ENCODE peak calls at places on chromosomes 5 and 9, in seven cellular contexts. One of them, this sample, is unnamed.
A peak's percentile ranks its signal among the peaks of the same experiment; 100 is the strongest.

GRCh38 chr9:107425110-107426025 is 64.2 kb downstream of the KLF4 start:
- DNase-seq in AG10803: peak; percentile 67
- DNase-seq in foreskin fibroblast: peak; percentile 78
- DNase-seq in osteoblast: peak; percentile 92
- DNase-seq in lung: peak; percentile 87
- DNase-seq in neural crest cell: peak; percentile 78
- DNase-seq in nephron progenitor cell: peak; percentile 81
- DNase-seq in this sample: peak; percentile 50

GRCh38 chr5:159965031-159965837 is 43.7 kb upstream of the TTC1 start:
- DNase-seq in lung: peak; percentile 47
- DNase-seq in osteoblast: peak; percentile 91
- DNase-seq in AG10803: peak; percentile 66
- DNase-seq in nephron progenitor cell: peak; percentile 78
- DNase-seq in neural crest cell: peak; percentile 57
- DNase-seq in foreskin fibroblast: peak; percentile 87
- DNase-seq in this sample: peak; percentile 33

GRCh38 chr5:54909911-54910870 is 75.2 kb downstream of the ESM1 start:
- DNase-seq in foreskin fibroblast: peak; percentile 82
- DNase-seq in AG10803: peak; percentile 25
- DNase-seq in neural crest cell: no peak
- DNase-seq in osteoblast: peak; percentile 85
- DNase-seq in nephron progenitor cell: no peak
- DNase-seq in lung: no peak
- DNase-seq in this sample: no peak

GRCh38 chr5:74316064-74316586 is 324.4 kb downstream of the ENC1 start:
- DNase-seq in lung: peak; percentile 36
- DNase-seq in AG10803: peak; percentile 96
- DNase-seq in nephron progenitor cell: peak; percentile 17
- DNase-seq in foreskin fibroblast: peak; percentile 96
- DNase-seq in neural crest cell: no peak
- DNase-seq in osteoblast: peak; percentile 88
- DNase-seq in this sample: no peak

GRCh38 chr5:389197-389821 is 53.7 kb upstream of the EXOC3 start:
- DNase-seq in nephron progenitor cell: no peak
- DNase-seq in osteoblast: peak; percentile 83
- DNase-seq in neural crest cell: no peak
- DNase-seq in AG10803: no peak
- DNase-seq in lung: peak; percentile 20
- DNase-seq in foreskin fibroblast: no peak
- DNase-seq in this sample: no peak

GRCh38 chr9:33166263-33167083 is 663 bp downstream of the B4GALT1 start:
- DNase-seq in lung: peak; percentile 48
- DNase-seq in AG10803: no peak
- DNase-seq in neural crest cell: peak; percentile 38
- DNase-seq in nephron progenitor cell: peak; percentile 64
- DNase-seq in osteoblast: peak; percentile 85
- DNase-seq in foreskin fibroblast: peak; percentile 71
- DNase-seq in this sample: no peak

GRCh38 chr5:111132731-111133435 is 40.7 kb downstream of the WDR36 start:
- DNase-seq in lung: no peak
- DNase-seq in nephron progenitor cell: no peak
- DNase-seq in foreskin fibroblast: no peak
- DNase-seq in neural crest cell: no peak
- DNase-seq in AG10803: no peak
- DNase-seq in osteoblast: no peak
- DNase-seq in this sample: no peak

GRCh38 chr9:6715755-6716643 is 41.8 kb upstream of the KDM4C start:
- DNase-seq in osteoblast: peak; percentile 87
- DNase-seq in AG10803: peak; percentile 7
- DNase-seq in foreskin fibroblast: peak; percentile 49
- DNase-seq in lung: peak; percentile 62
- DNase-seq in nephron progenitor cell: no peak
- DNase-seq in neural crest cell: no peak
- DNase-seq in this sample: peak; percentile 56

GRCh38 chr9:98610196-98610595 is 98.5 kb downstream of the GABBR2 start:
- DNase-seq in nephron progenitor cell: no peak
- DNase-seq in osteoblast: peak; percentile 56
- DNase-seq in lung: no peak
- DNase-seq in foreskin fibroblast: no peak
- DNase-seq in AG10803: peak; percentile 18
- DNase-seq in neural crest cell: no peak
- DNase-seq in this sample: no peak

GRCh38 chr5:157549283-157549629 is 26.3 kb downstream of the ADAM19 start:
- DNase-seq in lung: no peak
- DNase-seq in foreskin fibroblast: no peak
- DNase-seq in neural crest cell: no peak
- DNase-seq in AG10803: peak; percentile 61
- DNase-seq in nephron progenitor cell: no peak
- DNase-seq in osteoblast: no peak
- DNase-seq in this sample: no peak

GRCh38 chr9:130276121-130276520 is 10.6 kb downstream of the HMCN2 start:
- DNase-seq in nephron progenitor cell: no peak
- DNase-seq in AG10803: peak; percentile 67
- DNase-seq in neural crest cell: no peak
- DNase-seq in foreskin fibroblast: peak; percentile 28
- DNase-seq in osteoblast: peak; percentile 91
- DNase-seq in lung: no peak
- DNase-seq in this sample: no peak

GRCh38 chr5:115561176-115561575 is 16.6 kb upstream of the FEM1C start:
- DNase-seq in neural crest cell: no peak
- DNase-seq in nephron progenitor cell: no peak
- DNase-seq in AG10803: no peak
- DNase-seq in foreskin fibroblast: no peak
- DNase-seq in lung: no peak
- DNase-seq in osteoblast: no peak
- DNase-seq in this sample: no peak

GRCh38 chr9:13569706-13570423 is 290.4 kb upstream of the MPDZ start:
- DNase-seq in lung: no peak
- DNase-seq in foreskin fibroblast: peak; percentile 32
- DNase-seq in osteoblast: peak; percentile 35
- DNase-seq in AG10803: peak; percentile 3
- DNase-seq in neural crest cell: no peak
- DNase-seq in nephron progenitor cell: no peak
- DNase-seq in this sample: no peak

GRCh38 chr9:13358128-13358527 is 78.6 kb upstream of the MPDZ start:
- DNase-seq in foreskin fibroblast: peak; percentile 84
- DNase-seq in nephron progenitor cell: no peak
- DNase-seq in AG10803: peak; percentile 88
- DNase-seq in lung: no peak
- DNase-seq in neural crest cell: no peak
- DNase-seq in osteoblast: no peak
- DNase-seq in this sample: no peak

GRCh38 chr5:51214736-51215135 is 168.5 kb upstream of the ISL1 start:
- DNase-seq in AG10803: no peak
- DNase-seq in neural crest cell: no peak
- DNase-seq in foreskin fibroblast: no peak
- DNase-seq in osteoblast: no peak
- DNase-seq in lung: no peak
- DNase-seq in nephron progenitor cell: no peak
- DNase-seq in this sample: no peak

GRCh38 chr9:107983191-107983603 is 493.6 kb upstream of the KLF4 start:
- DNase-seq in osteoblast: peak; percentile 79
- DNase-seq in lung: no peak
- DNase-seq in nephron progenitor cell: no peak
- DNase-seq in foreskin fibroblast: peak; percentile 86
- DNase-seq in AG10803: peak; percentile 73
- DNase-seq in neural crest cell: no peak
- DNase-seq in this sample: no peak

GRCh38 chr5:17039170-17039569 is 103.1 kb upstream of the MYO10 start:
- DNase-seq in lung: no peak
- DNase-seq in AG10803: no peak
- DNase-seq in foreskin fibroblast: no peak
- DNase-seq in neural crest cell: no peak
- DNase-seq in osteoblast: no peak
- DNase-seq in nephron progenitor cell: no peak
- DNase-seq in this sample: no peak

GRCh38 chr5:113090336-113091106 is 113.9 kb downstream of the DCP2 start:
- DNase-seq in AG10803: no peak
- DNase-seq in osteoblast: no peak
- DNase-seq in foreskin fibroblast: peak; percentile 29
- DNase-seq in neural crest cell: no peak
- DNase-seq in nephron progenitor cell: no peak
- DNase-seq in lung: no peak
- DNase-seq in this sample: no peak

GRCh38 chr5:139747583-139748504 is 47.8 kb upstream of the PSD2 start:
- DNase-seq in lung: no peak
- DNase-seq in osteoblast: peak; percentile 92
- DNase-seq in neural crest cell: peak; percentile 44
- DNase-seq in AG10803: peak; percentile 45
- DNase-seq in nephron progenitor cell: peak; percentile 74
- DNase-seq in foreskin fibroblast: peak; percentile 75
- DNase-seq in this sample: no peak

GRCh38 chr5:139178948-139179347 is 19.2 kb downstream of the SIL1 start:
- DNase-seq in lung: peak; percentile 52
- DNase-seq in nephron progenitor cell: no peak
- DNase-seq in AG10803: no peak
- DNase-seq in foreskin fibroblast: peak; percentile 34
- DNase-seq in osteoblast: no peak
- DNase-seq in neural crest cell: no peak
- DNase-seq in this sample: no peak

GRCh38 chr5:52987711-52988329 is 1.3 kb upstream of the ITGA2 start:
- DNase-seq in lung: peak; percentile 39
- DNase-seq in AG10803: no peak
- DNase-seq in neural crest cell: no peak
- DNase-seq in osteoblast: peak; percentile 81
- DNase-seq in nephron progenitor cell: no peak
- DNase-seq in foreskin fibroblast: peak; percentile 49
- DNase-seq in this sample: peak; percentile 93

GRCh38 chr5:14807471-14807870 is 64.1 kb downstream of the ANKH start:
- DNase-seq in foreskin fibroblast: peak; percentile 35
- DNase-seq in lung: no peak
- DNase-seq in AG10803: no peak
- DNase-seq in nephron progenitor cell: no peak
- DNase-seq in osteoblast: no peak
- DNase-seq in neural crest cell: no peak
- DNase-seq in this sample: no peak

GRCh38 chr9:82675605-82676004 is 387.3 kb downstream of the RASEF start:
- DNase-seq in lung: no peak
- DNase-seq in nephron progenitor cell: no peak
- DNase-seq in AG10803: no peak
- DNase-seq in foreskin fibroblast: no peak
- DNase-seq in neural crest cell: no peak
- DNase-seq in osteoblast: no peak
- DNase-seq in this sample: no peak

GRCh38 chr5:94508421-94509148 is 109.8 kb downstream of the KIAA0825 start:
- DNase-seq in nephron progenitor cell: no peak
- DNase-seq in neural crest cell: no peak
- DNase-seq in osteoblast: no peak
- DNase-seq in foreskin fibroblast: peak; percentile 39
- DNase-seq in lung: no peak
- DNase-seq in AG10803: peak; percentile 11
- DNase-seq in this sample: no peak

GRCh38 chr5:108260858-108261170 is 121.1 kb downstream of the FBXL17 start:
- DNase-seq in neural crest cell: no peak
- DNase-seq in lung: no peak
- DNase-seq in nephron progenitor cell: no peak
- DNase-seq in foreskin fibroblast: no peak
- DNase-seq in AG10803: no peak
- DNase-seq in osteoblast: no peak
- DNase-seq in this sample: no peak
- TF ChIP-seq CTCF in neural crest cell: peak; percentile 8
- TF ChIP-seq CTCF in lung: no peak
- TF ChIP-seq CTCF in nephron progenitor cell: no peak
- TF ChIP-seq CTCF in foreskin fibroblast: no peak
- TF ChIP-seq CTCF in AG10803: no peak
- TF ChIP-seq CTCF in osteoblast: no peak
- TF ChIP-seq CTCF in this sample: no peak

GRCh38 chr9:86443992-86444391 is 89.8 kb upstream of the TUT7 start:
- DNase-seq in AG10803: no peak
- DNase-seq in lung: no peak
- DNase-seq in neural crest cell: no peak
- DNase-seq in foreskin fibroblast: no peak
- DNase-seq in osteoblast: no peak
- DNase-seq in nephron progenitor cell: no peak
- DNase-seq in this sample: no peak
- TF ChIP-seq CTCF in AG10803: no peak
- TF ChIP-seq CTCF in lung: no peak
- TF ChIP-seq CTCF in neural crest cell: no peak
- TF ChIP-seq CTCF in foreskin fibroblast: no peak
- TF ChIP-seq CTCF in osteoblast: no peak
- TF ChIP-seq CTCF in nephron progenitor cell: no peak
- TF ChIP-seq CTCF in this sample: no peak

DNA sequence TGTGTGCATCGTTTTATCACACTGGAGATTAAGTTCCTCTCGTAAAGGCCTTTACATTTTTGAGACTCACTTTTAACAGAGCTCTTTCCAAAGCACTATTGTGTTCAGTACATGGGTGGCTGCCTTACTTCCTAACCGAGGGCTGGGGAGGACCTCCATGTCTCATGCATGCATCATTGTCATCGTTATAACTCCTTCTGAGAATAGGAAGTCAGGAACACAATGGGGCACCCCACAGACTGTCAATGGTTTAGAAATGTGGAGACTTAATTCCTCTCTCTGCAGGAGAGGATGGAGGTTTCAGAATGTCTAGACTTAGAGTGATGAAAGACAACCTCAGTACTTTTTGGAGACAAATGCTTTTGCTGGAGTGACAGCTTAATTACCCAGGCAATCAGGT is 83.9 kb downstream of the PRLR start:
- DNase-seq in nephron progenitor cell: no peak
- DNase-seq in lung: no peak
- DNase-seq in neural crest cell: no peak
- DNase-seq in foreskin fibroblast: peak; percentile 24
- DNase-seq in AG10803: no peak
- DNase-seq in osteoblast: no peak
- DNase-seq in this sample: no peak
- TF ChIP-seq CTCF in nephron progenitor cell: no peak
- TF ChIP-seq CTCF in lung: no peak
- TF ChIP-seq CTCF in neural crest cell: no peak
- TF ChIP-seq CTCF in foreskin fibroblast: no peak
- TF ChIP-seq CTCF in AG10803: no peak
- TF ChIP-seq CTCF in osteoblast: no peak
- TF ChIP-seq CTCF in this sample: no peak

DNA sequence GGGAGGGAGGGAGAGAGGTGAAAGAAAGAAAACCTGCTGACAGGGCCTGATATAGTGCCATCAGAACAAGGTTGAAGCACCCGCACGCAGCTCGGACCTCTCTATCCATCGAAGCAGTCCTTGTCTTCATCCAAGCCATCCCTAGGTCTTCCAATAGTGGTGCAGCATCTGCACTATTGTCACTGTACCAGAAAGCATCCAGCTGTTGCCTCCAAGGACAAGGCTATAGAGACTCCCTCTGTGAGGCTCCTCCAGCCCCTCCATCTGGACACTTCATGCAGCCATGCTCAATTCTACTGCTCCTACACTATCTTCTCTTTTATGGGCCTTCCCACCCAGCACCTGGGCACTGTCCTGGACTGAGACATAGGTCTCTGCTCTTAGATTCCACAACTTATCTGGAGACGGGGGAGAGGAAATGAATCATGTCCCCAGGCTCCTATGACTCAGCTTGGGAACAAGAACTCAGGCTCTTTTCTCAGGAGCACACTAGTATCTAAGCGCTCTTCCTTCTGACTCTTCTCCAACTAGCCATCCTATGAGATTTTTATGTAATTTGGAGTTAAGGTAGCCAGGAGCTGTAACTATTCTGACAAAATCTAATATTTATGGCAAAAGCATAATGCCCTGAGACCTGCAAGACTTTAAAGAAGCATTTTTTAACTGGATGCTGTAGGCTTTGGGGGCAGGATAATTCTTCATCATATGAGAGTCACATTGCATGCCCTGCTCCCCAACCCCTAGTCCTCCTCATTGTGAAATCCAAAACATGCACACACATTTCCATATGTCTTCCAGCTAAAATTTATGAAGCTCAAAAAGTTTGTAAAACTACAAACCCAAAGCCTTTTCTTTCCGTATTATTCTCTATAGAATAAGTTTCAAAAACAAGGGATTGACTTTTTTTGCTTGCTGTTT is 446.8 kb downstream of the CCDC171 start:
- DNase-seq in osteoblast: peak; percentile 81
- DNase-seq in nephron progenitor cell: no peak
- DNase-seq in lung: no peak
- DNase-seq in foreskin fibroblast: peak; percentile 94
- DNase-seq in neural crest cell: no peak
- DNase-seq in AG10803: peak; percentile 89
- DNase-seq in this sample: peak; percentile 48
- TF ChIP-seq CTCF in osteoblast: no peak
- TF ChIP-seq CTCF in nephron progenitor cell: no peak
- TF ChIP-seq CTCF in lung: no peak
- TF ChIP-seq CTCF in foreskin fibroblast: no peak
- TF ChIP-seq CTCF in neural crest cell: no peak
- TF ChIP-seq CTCF in AG10803: no peak
- TF ChIP-seq CTCF in this sample: no peak

This sample was measured in HCT116.